ENCODE peak calls at places on chromosomes 12 and 14, in six cellular contexts. P, I, B, W, G and Y are unnamed samples.
A peak's percentile ranks its signal among the peaks of the same experiment; 100 is the strongest.

GRCh38 chr12:115640929-115641328 is 636.6 kb downstream of the MED13L start:
- DNase-seq in P (no peak), I (no peak), B (no peak), W (no peak), G (no peak), Y (no peak)

GRCh38 chr12:117986705-117987469 is 18.1 kb upstream of the KSR2 start:
- DNase-seq in P (peak; percentile 81), I (peak; percentile 97), B (no peak), W (no peak), G (no peak), Y (no peak)

GRCh38 chr14:104238424-104239184 is 100.2 kb downstream of the KIF26A start:
- DNase-seq in P (no peak), I (no peak), B (no peak), W (no peak), G (no peak), Y (no peak)

GRCh38 chr12:68368332-68368731 is 36.2 kb upstream of the MDM1 start:
- DNase-seq in P (peak; percentile 24), I (no peak), B (peak; percentile 56), W (no peak), G (no peak), Y (no peak)

GRCh38 chr14:87041290-87042020 is 951.5 kb downstream of the GALC start:
- DNase-seq in P (no peak), I (no peak), B (no peak), W (no peak), G (no peak), Y (no peak)

GRCh38 chr12:77878901-77879300 is 48.2 kb downstream of the NAV3 start:
- DNase-seq in P (no peak), I (no peak), B (no peak), W (no peak), G (no peak), Y (no peak)

GRCh38 chr12:99529966-99530365 is 117.6 kb upstream of the GARIN6 start:
- DNase-seq in P (no peak), I (no peak), B (no peak), W (no peak), G (no peak), Y (no peak)

GRCh38 chr12:110498984-110499706 is 2.8 kb downstream of the VPS29 start:
- DNase-seq in P (peak; percentile 16), I (no peak), B (peak; percentile 77), W (no peak), G (no peak), Y (no peak)

GRCh38 chr12:62834971-62835547 is 99.9 kb downstream of the PPM1H start:
- DNase-seq in P (no peak), I (peak; percentile 24), B (no peak), W (no peak), G (no peak), Y (no peak)

GRCh38 chr12:29750928-29751220 is 32.9 kb downstream of the TMTC1 start:
- DNase-seq in P (no peak), I (no peak), B (no peak), W (no peak), G (no peak), Y (no peak)

GRCh38 chr12:29754235-29755189 is 29.2 kb downstream of the TMTC1 start:
- DNase-seq in P (no peak), I (no peak), B (no peak), W (no peak), G (no peak), Y (no peak)

GRCh38 chr12:29752121-29752520 is 31.6 kb downstream of the TMTC1 start:
- DNase-seq in P (no peak), I (no peak), B (no peak), W (no peak), G (no peak), Y (no peak)

GRCh38 chr12:29751676-29752075 is 32.1 kb downstream of the TMTC1 start:
- DNase-seq in P (no peak), I (no peak), B (no peak), W (no peak), G (no peak), Y (no peak)

GRCh38 chr12:29750131-29750927 is 33.4 kb downstream of the TMTC1 start:
- DNase-seq in P (no peak), I (no peak), B (no peak), W (no peak), G (no peak), Y (no peak)
- TF ChIP-seq REST in P (no peak), I (no peak), B (no peak), W (no peak), G (no peak), Y (no peak)

GRCh38 chr14:22313172-22313801 is 275.7 kb downstream of the DAD1 start:
- DNase-seq in P (no peak), I (no peak), B (no peak), W (no peak), G (no peak), Y (no peak)

GRCh38 chr14:22315336-22315735 is 273.7 kb downstream of the DAD1 start:
- DNase-seq in P (no peak), I (no peak), B (no peak), W (no peak), G (no peak), Y (no peak)

GRCh38 chr14:22316473-22316872 is 272.6 kb downstream of the DAD1 start:
- DNase-seq in P (no peak), I (no peak), B (no peak), W (no peak), G (no peak), Y (no peak)

GRCh38 chr14:22311625-22312024 is 277.4 kb downstream of the DAD1 start:
- DNase-seq in P (no peak), I (no peak), B (no peak), W (no peak), G (no peak), Y (no peak)

DNA sequence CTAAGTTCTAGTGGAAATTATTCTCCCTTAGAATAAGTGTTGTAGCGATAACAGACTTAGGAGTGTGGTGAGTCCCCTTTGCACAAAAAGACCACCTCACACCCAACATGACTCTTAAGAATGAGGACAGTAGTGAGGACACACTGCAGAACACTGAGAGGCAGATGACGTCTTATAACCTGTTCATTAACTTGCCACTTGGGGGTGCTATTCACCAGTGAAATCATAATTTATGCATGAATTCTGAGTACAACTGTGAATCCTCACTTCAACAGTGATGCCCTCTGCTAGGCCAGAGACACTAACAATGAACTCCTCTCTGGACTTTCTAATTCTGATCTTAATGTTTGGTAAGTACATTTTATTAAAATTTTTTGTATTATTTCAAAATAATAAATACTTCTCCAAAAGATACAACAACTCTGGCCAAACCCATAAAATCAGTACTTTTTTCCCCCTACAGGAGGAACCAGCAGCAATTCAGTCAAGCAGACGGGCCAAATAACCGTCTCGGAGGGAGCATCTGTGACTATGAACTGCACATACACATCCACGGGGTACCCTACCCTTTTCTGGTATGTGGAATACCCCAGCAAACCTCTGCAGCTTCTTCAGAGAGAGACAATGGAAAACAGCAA is 274.7 kb downstream of the DAD1 start:
- DNase-seq in P (peak; percentile 71), I (peak; percentile 60), B (peak; percentile 52), W (peak; percentile 29), G (peak; percentile 82), Y (no peak)
- TF ChIP-seq CTCF in P (peak; percentile 78), I (peak; percentile 61), B (peak; percentile 69), W (peak; percentile 66), G (peak; percentile 75), Y (peak; percentile 74)

GRCh38 chr12:49552425-49552824 is 13.6 kb downstream of the KCNH3 start:
- DNase-seq in P (no peak), I (no peak), B (no peak), W (no peak), G (no peak), Y (no peak)

GRCh38 chr12:49552014-49552413 is 13.2 kb downstream of the KCNH3 start:
- DNase-seq in P (no peak), I (no peak), B (no peak), W (no peak), G (no peak), Y (no peak)

GRCh38 chr12:49552899-49553298 is 14.1 kb downstream of the KCNH3 start:
- DNase-seq in P (no peak), I (no peak), B (no peak), W (no peak), G (no peak), Y (no peak)

GRCh38 chr12:49554266-49554665 is 13.7 kb downstream of the MCRS1 start:
- DNase-seq in P (no peak), I (no peak), B (no peak), W (no peak), G (no peak), Y (no peak)

GRCh38 chr12:49553512-49554088 is 14.3 kb downstream of the MCRS1 start:
- DNase-seq in P (peak; percentile 68), I (peak; percentile 45), B (peak; percentile 26), W (peak; percentile 50), G (peak; percentile 85), Y (peak; percentile 47)
- TF ChIP-seq REST in P (no peak), I (no peak), B (no peak), W (no peak), G (no peak), Y (no peak)

DNA sequence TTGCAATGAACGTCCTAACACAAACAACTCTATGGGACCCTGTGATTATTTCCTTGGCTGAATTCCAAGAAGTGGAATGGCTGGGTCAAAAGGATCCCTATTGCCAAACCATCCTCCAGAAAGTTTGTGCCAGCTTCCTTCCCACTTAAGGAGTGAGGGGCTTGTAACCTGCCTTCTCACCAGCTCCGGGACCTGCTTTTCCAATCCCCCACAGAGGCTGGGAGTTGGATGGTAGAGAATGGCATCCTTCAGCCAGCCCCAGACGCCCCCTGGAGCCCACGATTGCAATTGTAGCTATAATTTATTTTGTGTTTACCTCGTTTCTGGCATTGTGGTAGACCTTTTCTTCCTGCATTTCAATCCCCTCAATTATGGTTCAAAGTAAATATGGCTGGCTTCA is 9.7 kb upstream of the ZDHHC22 start:
- DNase-seq in P (peak; percentile 25), I (no peak), B (no peak), W (peak; percentile 33), G (peak; percentile 89), Y (no peak)
- TF ChIP-seq CTCF in P (peak; percentile 51), I (peak; percentile 76), B (no peak), W (peak; percentile 59), G (peak; percentile 87), Y (peak; percentile 73)